ENCODE peak calls at places on chromosomes 5 and 9, in seven cellular contexts. W, N, K, P, O, G and V are unnamed samples.

GRCh38 chr5:36878421-36879088 is 2.0 kb downstream of the NIPBL start:
- DNase-seq in W (peak), N (no peak), K (no peak), P (no peak), O (no peak), G (no peak), V (peak)

GRCh38 chr5:154287136-154287535 is 96.6 kb downstream of the GALNT10 start:
- DNase-seq in W (no peak), N (no peak), K (peak), P (peak), O (no peak), G (no peak), V (no peak)

GRCh38 chr5:27708579-27708978 is 670.2 kb upstream of the CDH9 start:
- DNase-seq in W (peak), N (no peak), K (no peak), P (no peak), O (no peak), G (no peak), V (no peak)

GRCh38 chr9:34139477-34140146 is 13.1 kb upstream of the DCAF12 start:
- DNase-seq in W (peak), N (peak), K (peak), P (no peak), O (no peak), G (no peak), V (no peak)

GRCh38 chr5:57598756-57599155 is 116.1 kb upstream of the ACTBL2 start:
- DNase-seq in W (peak), N (no peak), K (no peak), P (no peak), O (no peak), G (no peak), V (no peak)

GRCh38 chr5:173612948-173613347 is 3.5 kb downstream of the BOD1 start:
- DNase-seq in W (peak), N (no peak), K (no peak), P (no peak), O (no peak), G (no peak), V (no peak)

GRCh38 chr5:125034331-125034730 is 287.9 kb upstream of the ZNF608 start:
- DNase-seq in W (no peak), N (no peak), K (peak), P (no peak), O (no peak), G (no peak), V (no peak)

GRCh38 chr9:14027114-14027812 is 286.7 kb downstream of the NFIB start:
- DNase-seq in W (no peak), N (peak), K (peak), P (peak), O (peak), G (no peak), V (no peak)

GRCh38 chr5:34657550-34657921 is 1.4 kb downstream of the RAI14 start:
- DNase-seq in W (peak), N (no peak), K (no peak), P (no peak), O (no peak), G (no peak), V (no peak)

GRCh38 chr9:77011973-77012817 is 7.3 kb upstream of the FOXB2 start:
- DNase-seq in W (no peak), N (peak), K (peak), P (peak), O (peak), G (peak), V (peak)

GRCh38 chr9:127683723-127684122 is 23.1 kb upstream of the CFAP157 start:
- DNase-seq in W (no peak), N (no peak), K (no peak), P (no peak), O (no peak), G (no peak), V (no peak)

GRCh38 chr5:132435891-132436290 is 54.7 kb downstream of the IRF1 start:
- DNase-seq in W (no peak), N (no peak), K (no peak), P (no peak), O (no peak), G (no peak), V (no peak)

GRCh38 chr9:115109486-115109885 is 8.5 kb downstream of the TNC start:
- DNase-seq in W (peak), N (no peak), K (no peak), P (no peak), O (no peak), G (no peak), V (no peak)

GRCh38 chr5:73826301-73826700 is 200.3 kb downstream of the ARHGEF28 start:
- DNase-seq in W (no peak), N (no peak), K (no peak), P (peak), O (no peak), G (no peak), V (no peak)

GRCh38 chr5:153159611-153160010 is 330.9 kb upstream of the GRIA1 start:
- DNase-seq in W (peak), N (no peak), K (no peak), P (no peak), O (no peak), G (no peak), V (no peak)

GRCh38 chr5:176747670-176748072 is 62.7 kb upstream of the UNC5A start:
- DNase-seq in W (no peak), N (peak), K (no peak), P (peak), O (no peak), G (no peak), V (peak)

GRCh38 chr9:16413509-16414016 is 456.9 kb downstream of the BNC2 start:
- DNase-seq in W (peak), N (peak), K (no peak), P (no peak), O (no peak), G (no peak), V (no peak)

GRCh38 chr5:138966236-138966985 is 91.3 kb upstream of the LRRTM2 start:
- DNase-seq in W (no peak), N (no peak), K (no peak), P (peak), O (no peak), G (no peak), V (no peak)

GRCh38 chr9:122988919-122989614 is 44.4 kb upstream of the GPR21 start:
- DNase-seq in W (no peak), N (no peak), K (no peak), P (no peak), O (no peak), G (no peak), V (no peak)
- H3K27ac ChIP-seq in W (no peak), N (no peak), K (no peak), P (no peak), O (no peak), G (no peak), V (peak)

GRCh38 chr5:80010754-80011392 is 19.8 kb upstream of the MTX3 start:
- DNase-seq in W (no peak), N (no peak), K (no peak), P (no peak), O (no peak), G (no peak), V (no peak)
- H3K4me3 ChIP-seq in W (no peak), N (no peak), K (no peak), P (no peak), O (no peak), G (no peak), V (no peak)

GRCh38 chr5:98957307-98957706 is 28.5 kb upstream of the CHD1 start:
- DNase-seq in W (no peak), N (no peak), K (no peak), P (no peak), O (no peak), G (no peak), V (no peak)

DNA sequence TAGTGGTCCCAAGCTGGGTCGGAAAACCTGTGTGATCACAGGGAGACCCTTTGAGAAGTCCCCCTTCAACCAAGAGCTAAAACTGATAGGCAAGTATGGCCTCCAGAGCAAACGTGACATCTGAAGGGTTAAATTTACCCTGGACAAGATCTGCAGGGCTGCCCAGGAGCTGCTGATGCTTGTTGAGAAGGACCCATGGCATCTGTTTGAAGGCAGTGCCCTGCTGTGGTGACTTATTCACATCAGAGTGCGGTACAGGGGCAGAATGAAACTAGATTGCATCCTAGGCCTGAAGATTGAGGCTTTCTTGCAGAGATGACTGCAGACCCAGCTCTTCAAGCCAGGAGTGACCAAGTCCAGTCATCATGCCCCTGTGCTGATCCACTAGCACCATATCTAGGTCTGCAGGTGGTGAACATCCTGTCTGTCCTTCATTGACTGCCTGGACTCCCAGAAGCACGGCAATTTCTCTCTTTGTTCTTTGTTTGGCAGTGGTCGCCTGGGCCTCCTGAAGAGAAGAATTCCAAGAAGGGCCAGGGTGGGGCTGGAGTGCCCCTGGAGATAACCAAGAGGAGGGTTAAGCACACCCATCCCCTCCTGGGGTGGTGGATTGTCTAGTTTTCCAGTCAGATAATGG is 25.7 kb upstream of the CHD1 start:
- DNase-seq in W (no peak), N (no peak), K (no peak), P (no peak), O (no peak), G (no peak), V (no peak)
- TF ChIP-seq CTCF in W (no peak), N (no peak), K (no peak), P (no peak), O (no peak), G (no peak), V (no peak)

GRCh38 chr5:115557667-115558387 is 13.3 kb upstream of the FEM1C start:
- DNase-seq in W (no peak), N (no peak), K (peak), P (no peak), O (no peak), G (no peak), V (no peak)
- H3K27ac ChIP-seq in W (no peak), N (peak), K (peak), P (peak), O (no peak), G (peak), V (peak)

GRCh38 chr9:116497081-116497480 is 190.0 kb upstream of the TRIM32 start:
- DNase-seq in W (no peak), N (no peak), K (no peak), P (no peak), O (no peak), G (no peak), V (no peak)

GRCh38 chr9:116496167-116496566 is 190.9 kb upstream of the TRIM32 start:
- DNase-seq in W (no peak), N (no peak), K (no peak), P (no peak), O (no peak), G (no peak), V (no peak)

GRCh38 chr9:116501871-116502270 is 185.2 kb upstream of the TRIM32 start:
- DNase-seq in W (peak), N (no peak), K (no peak), P (no peak), O (no peak), G (no peak), V (no peak)

GRCh38 chr9:116499986-116500871 is 186.9 kb upstream of the TRIM32 start:
- DNase-seq in W (peak), N (no peak), K (no peak), P (no peak), O (no peak), G (no peak), V (no peak)

DNA sequence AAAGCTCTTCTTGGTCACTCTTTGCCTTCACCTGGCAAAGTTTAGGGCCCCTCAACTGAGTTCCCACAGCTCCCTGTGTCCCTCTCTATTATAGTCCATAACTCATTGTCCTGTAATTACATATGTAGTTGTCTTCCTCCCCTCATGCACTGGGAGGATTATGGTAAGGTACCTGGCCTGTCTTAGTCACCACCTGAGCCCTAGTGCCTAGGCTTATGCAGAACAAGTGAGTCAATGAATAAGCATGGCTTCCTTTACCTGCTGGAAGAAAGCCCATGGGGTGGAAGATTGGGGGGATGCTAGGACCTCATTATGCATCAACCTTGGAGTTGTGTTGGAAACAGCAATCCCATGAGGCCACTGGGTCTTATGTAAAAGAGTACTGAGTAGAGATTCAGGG is 187.7 kb upstream of the TRIM32 start:
- DNase-seq in W (no peak), N (no peak), K (no peak), P (no peak), O (no peak), G (no peak), V (no peak)
- H3K4me3 ChIP-seq in W (no peak), N (no peak), K (no peak), P (no peak), O (no peak), G (no peak), V (no peak)

GRCh38 chr5:45643051-45643450 is 53.1 kb downstream of the HCN1 start:
- DNase-seq in W (no peak), N (no peak), K (no peak), P (no peak), O (no peak), G (no peak), V (no peak)

GRCh38 chr5:45642370-45642769 is 53.8 kb downstream of the HCN1 start:
- DNase-seq in W (no peak), N (no peak), K (no peak), P (no peak), O (no peak), G (no peak), V (no peak)

GRCh38 chr5:45639038-45639437 is 57.1 kb downstream of the HCN1 start:
- DNase-seq in W (no peak), N (no peak), K (no peak), P (no peak), O (no peak), G (no peak), V (no peak)
- TF ChIP-seq CTCF in W (no peak), N (peak), K (no peak), P (no peak), O (peak), G (no peak), V (no peak)

GRCh38 chr5:150778517-150779396 is at the start of gene SMIM3:
- DNase-seq in W (peak), N (peak), K (peak), P (peak), O (peak), G (peak), V (peak)
- H3K27ac ChIP-seq in W (peak), N (peak), K (peak), P (peak), O (peak), G (peak), V (peak)